ENCODE peak calls at places on chromosomes 1 and 21, in six cellular contexts. H, Z, F, E, U and K are unnamed samples.
A peak's percentile ranks its signal among the peaks of the same experiment; 100 is the strongest.

GRCh38 chr1:67004176-67004575 is 49.8 kb downstream of the SLC35D1 start:
- DNase-seq in H (no peak), Z (no peak), F (no peak), E (peak; percentile 13), U (no peak), K (no peak)

GRCh38 chr1:10472220-10473144 is at the start of gene DFFA:
- DNase-seq in H (peak; percentile 98), Z (peak; percentile 91), F (peak; percentile 99), E (peak; percentile 96), U (peak; percentile 96), K (peak; percentile 97)

GRCh38 chr1:160193091-160193819 is 2.9 kb downstream of the CASQ1 start:
- DNase-seq in H (peak; percentile 77), Z (peak; percentile 86), F (peak; percentile 92), E (peak; percentile 87), U (peak; percentile 50), K (peak; percentile 87)

GRCh38 chr1:159790237-159790917 is 9.6 kb downstream of the DUSP23 start:
- DNase-seq in H (no peak), Z (no peak), F (no peak), E (peak; percentile 10), U (no peak), K (peak; percentile 25)

GRCh38 chr1:183477986-183478781 is 5.9 kb downstream of the SMG7 start:
- DNase-seq in H (no peak), Z (no peak), F (no peak), E (no peak), U (no peak), K (no peak)

GRCh38 chr1:10444248-10444647 is 5.6 kb upstream of the CORT start:
- DNase-seq in H (no peak), Z (no peak), F (no peak), E (no peak), U (no peak), K (no peak)

GRCh38 chr1:66323958-66324357 is 210.0 kb upstream of the SGIP1 start:
- DNase-seq in H (no peak), Z (no peak), F (no peak), E (peak; percentile 35), U (no peak), K (peak; percentile 45)

GRCh38 chr1:36950588-36950987 is 83.7 kb downstream of the GRIK3 start:
- DNase-seq in H (no peak), Z (no peak), F (no peak), E (no peak), U (no peak), K (no peak)

GRCh38 chr1:43736819-43737218 is 29.5 kb downstream of the ST3GAL3 start:
- DNase-seq in H (no peak), Z (no peak), F (no peak), E (no peak), U (no peak), K (no peak)

GRCh38 chr1:2019162-2019542 is at the start of gene GABRD:
- DNase-seq in H (no peak), Z (no peak), F (no peak), E (no peak), U (no peak), K (no peak)

GRCh38 chr1:15455522-15455921 is 1.0 kb upstream of the CELA2A start:
- DNase-seq in H (no peak), Z (no peak), F (no peak), E (peak; percentile 54), U (peak; percentile 19), K (peak; percentile 26)

GRCh38 chr21:37463083-37463780 is 96.7 kb downstream of the DYRK1A start:
- DNase-seq in H (peak; percentile 37), Z (no peak), F (no peak), E (peak; percentile 80), U (peak; percentile 27), K (peak; percentile 81)

GRCh38 chr1:234617986-234618725 is 8.2 kb upstream of the IRF2BP2 start:
- DNase-seq in H (no peak), Z (no peak), F (no peak), E (peak; percentile 85), U (no peak), K (peak; percentile 99)

GRCh38 chr1:160127865-160128523 is 12.4 kb downstream of the ATP1A2 start:
- DNase-seq in H (peak; percentile 45), Z (no peak), F (no peak), E (peak; percentile 60), U (no peak), K (peak; percentile 39)

GRCh38 chr1:240491796-240492195 is 120.2 kb downstream of the GREM2 start:
- DNase-seq in H (no peak), Z (no peak), F (no peak), E (no peak), U (no peak), K (no peak)

GRCh38 chr1:91604632-91605031 is 104.0 kb downstream of the CDC7 start:
- DNase-seq in H (peak; percentile 14), Z (no peak), F (no peak), E (peak; percentile 60), U (no peak), K (peak; percentile 68)

DNA sequence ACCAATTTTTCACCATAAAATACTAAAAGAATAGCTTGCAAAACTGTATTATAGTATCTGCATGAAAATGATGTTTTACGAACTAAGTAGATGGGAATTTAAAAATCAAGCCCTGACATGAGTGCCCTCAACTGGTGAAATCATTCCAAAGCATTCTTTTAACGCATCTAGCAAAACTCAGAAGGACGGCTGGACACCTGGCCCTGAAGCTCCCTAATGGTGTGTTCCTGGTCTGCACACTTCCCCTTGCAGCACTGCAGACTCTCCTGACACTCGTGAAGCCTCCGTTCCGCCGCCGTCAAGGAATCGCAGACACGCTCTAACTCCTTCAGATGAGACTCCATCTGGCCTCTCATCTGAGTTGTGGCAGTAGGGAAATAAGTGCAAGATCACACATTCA is 39.9 kb downstream of the ODF2L start:
- DNase-seq in H (no peak), Z (no peak), F (no peak), E (peak; percentile 10), U (no peak), K (no peak)
- TF ChIP-seq CTCF in H (peak; percentile 27), Z (no peak), F (no peak), E (peak; percentile 15), U (peak; percentile 5), K (no peak)

DNA sequence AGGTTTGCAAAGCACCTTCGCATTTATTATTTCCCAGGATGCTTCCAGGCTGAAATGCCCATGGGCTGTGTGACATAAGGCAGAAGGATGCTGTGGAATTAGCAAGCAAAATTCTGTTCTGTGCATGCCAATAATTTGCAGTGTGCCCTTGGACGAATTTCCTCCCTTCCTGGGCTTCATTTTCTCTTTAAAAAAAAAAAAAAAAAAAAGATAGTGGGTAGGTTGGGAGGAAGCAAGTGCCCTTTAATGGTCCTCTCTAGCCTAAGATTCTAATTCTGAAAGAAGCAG is 2.5 kb upstream of the ID3 start:
- DNase-seq in H (no peak), Z (no peak), F (no peak), E (no peak), U (no peak), K (peak; percentile 73)
- H3K4me3 ChIP-seq in H (no peak overlapping the region), Z (no peak overlapping the region), F (no peak overlapping the region), E (no peak overlapping the region), U (no peak overlapping the region), K (peak overlapping the region; percentile 43)

GRCh38 chr21:15520811-15521643 is 208.8 kb upstream of the USP25 start:
- DNase-seq in H (no peak), Z (no peak), F (no peak), E (peak; percentile 0), U (no peak), K (no peak)
- TF ChIP-seq CTCF in H (peak; percentile 57), Z (no peak), F (peak; percentile 21), E (peak; percentile 29), U (peak; percentile 19), K (peak; percentile 18)

DNA sequence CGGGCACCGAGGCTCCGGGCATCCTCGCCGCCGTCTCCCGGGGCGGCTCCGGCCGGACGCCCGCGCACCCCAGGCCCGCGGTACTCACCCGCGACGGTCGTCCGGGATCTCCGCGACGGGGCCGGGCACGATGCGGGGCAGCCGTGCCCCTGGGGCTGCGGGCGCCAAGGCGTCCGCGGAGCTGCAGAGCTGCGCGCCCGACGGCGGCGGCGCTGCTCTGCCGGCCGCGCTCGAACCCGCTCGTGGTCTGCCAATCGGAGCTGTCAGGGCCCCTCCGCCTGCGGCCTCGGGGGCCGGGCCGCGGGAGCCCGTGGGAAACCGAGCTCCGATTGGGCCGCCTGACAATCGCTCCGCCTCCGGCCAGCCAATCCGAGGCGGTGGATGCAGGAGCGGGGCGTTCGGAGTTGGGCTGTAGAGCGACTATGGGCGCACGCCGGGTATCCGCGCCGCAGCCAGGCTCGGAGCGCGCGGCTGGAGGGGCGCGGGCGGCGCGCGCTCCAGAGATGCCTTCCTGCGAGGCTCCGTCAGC is 100.6 kb upstream of the SOD1 start:
- DNase-seq in H (peak; percentile 96), Z (peak; percentile 91), F (peak; percentile 96), E (peak; percentile 76), U (peak; percentile 53), K (peak; percentile 80)
- H3K4me3 ChIP-seq in H (peak overlapping the region; percentile 66), Z (peak overlapping the region; percentile 42), F (peak overlapping the region; percentile 80), E (peak overlapping the region; percentile 46), U (peak overlapping the region; percentile 48), K (peak overlapping the region; percentile 57)

DNA sequence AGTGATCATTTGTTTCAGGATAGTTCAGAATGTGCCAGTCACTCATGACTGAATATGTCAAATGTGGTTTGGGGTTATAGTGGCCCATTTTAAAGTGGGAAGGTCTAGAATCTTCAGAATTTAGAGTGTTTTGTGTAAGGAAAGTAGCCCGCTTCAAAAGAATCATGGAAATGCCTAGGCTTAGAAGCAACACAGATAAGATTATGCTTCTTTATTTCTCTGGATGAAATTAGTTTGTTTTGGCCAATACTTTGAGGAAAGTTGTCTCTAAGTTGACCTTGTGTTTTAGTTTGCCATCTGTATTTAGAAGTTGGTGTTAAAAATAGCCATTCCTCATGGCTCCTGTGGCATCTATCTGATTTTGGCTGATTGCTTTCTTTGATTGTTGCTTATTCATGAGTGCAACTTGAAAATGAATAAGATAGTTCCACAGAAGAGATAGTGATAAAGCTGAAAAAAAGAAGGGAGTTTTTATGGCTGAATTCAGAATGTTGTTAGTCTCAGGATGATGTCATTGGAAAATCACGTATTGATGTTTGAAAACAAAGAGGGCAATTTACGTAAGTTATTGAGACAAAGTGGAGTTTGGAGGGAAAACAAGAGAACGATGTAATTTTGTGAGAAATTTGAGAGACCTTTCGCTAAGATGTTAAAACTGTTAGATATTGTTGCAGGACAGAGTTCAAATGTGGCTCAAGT is 71.9 kb downstream of the PLA2G4A start:
- DNase-seq in H (no peak), Z (no peak), F (no peak), E (no peak), U (no peak), K (peak; percentile 62)
- TF ChIP-seq CTCF in H (no peak), Z (no peak), F (no peak), E (no peak), U (no peak), K (no peak)

DNA sequence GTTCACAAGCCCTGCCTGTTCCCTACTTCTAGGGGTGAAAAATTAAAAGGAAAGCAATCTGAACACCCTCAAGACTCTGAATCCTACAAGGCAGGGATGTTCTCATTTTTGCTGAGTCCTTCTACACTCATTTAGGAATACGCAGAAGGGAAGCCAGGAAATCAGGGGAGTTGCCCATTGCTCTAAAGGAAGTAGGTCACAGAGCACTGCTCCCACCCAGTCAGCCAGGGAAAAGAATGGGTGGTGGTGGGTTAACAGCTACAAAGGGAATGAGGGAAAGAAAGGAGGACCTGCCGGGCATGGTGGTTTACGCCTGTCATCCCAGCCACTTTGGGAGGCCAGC is 2.4 kb upstream of the CTTNBP2NL start:
- DNase-seq in H (no peak), Z (peak; percentile 58), F (no peak), E (no peak), U (no peak), K (peak; percentile 79)
- H3K4me3 ChIP-seq in H (no peak overlapping the region), Z (no peak overlapping the region), F (no peak overlapping the region), E (no peak overlapping the region), U (no peak overlapping the region), K (no peak overlapping the region)

GRCh38 chr1:31765516-31765915 is 1.4 kb upstream of the ADGRB2 start:
- DNase-seq in H (no peak), Z (no peak), F (no peak), E (no peak), U (no peak), K (no peak)
- TF ChIP-seq CTCF in H (no peak), Z (no peak), F (no peak), E (no peak), U (no peak), K (no peak)